ENCODE peak calls at places on chromosomes 5 and 9, in five cellular contexts. L is right atrium auricular region, U is nephron progenitor cell, D is brain microvascular endothelial cell, M is B cell. G is an unnamed sample.

GRCh38 chr5:57627661-57628060 is 145.1 kb upstream of the ACTBL2 start:
- DNase-seq in L (no peak), U (no peak), M (no peak), D (no peak), G (no peak)

GRCh38 chr5:179186092-179186419 is 125.9 kb downstream of the ZNF354C start:
- DNase-seq in D (no peak), M (no peak), L (no peak), U (no peak), G (no peak)

GRCh38 chr9:111484564-111484878 is 338 bp upstream of the ECPAS start:
- DNase-seq in M (no peak), L (no peak), D (no peak), U (no peak), G (no peak)

GRCh38 chr5:92371889-92372235 is 988.7 kb upstream of the ARRDC3 start:
- DNase-seq in U (no peak), M (no peak), L (no peak), D (peak), G (peak)

GRCh38 chr5:115524199-115524598 is 20.4 kb downstream of the FEM1C start:
- DNase-seq in M (no peak), L (no peak), D (no peak), U (no peak), G (no peak)

GRCh38 chr5:17329566-17329965 is 112.1 kb downstream of the BASP1 start:
- DNase-seq in L (no peak), D (no peak), U (no peak), M (no peak), G (no peak)

GRCh38 chr9:127967151-127967809 is 13.5 kb downstream of the EEIG1 start:
- DNase-seq in D (no peak), L (no peak), M (no peak), U (no peak), G (no peak)

GRCh38 chr9:133769511-133770075 is 31.4 kb upstream of the SARDH start:
- DNase-seq in U (no peak), M (no peak), L (no peak), D (no peak), G (no peak)

GRCh38 chr5:89110916-89111646 is 228.1 kb upstream of the MEF2C start:
- DNase-seq in L (no peak), U (no peak), D (no peak), M (no peak), G (no peak)

GRCh38 chr9:13213998-13214397 is 65.5 kb downstream of the MPDZ start:
- DNase-seq in M (no peak), U (no peak), L (no peak), D (no peak), G (no peak)

GRCh38 chr9:13215791-13216554 is 63.5 kb downstream of the MPDZ start:
- DNase-seq in D (no peak), U (no peak), L (no peak), M (no peak), G (no peak)

GRCh38 chr9:13209498-13209897 is 70.0 kb downstream of the MPDZ start:
- DNase-seq in L (no peak), M (no peak), U (no peak), D (no peak), G (no peak)

DNA sequence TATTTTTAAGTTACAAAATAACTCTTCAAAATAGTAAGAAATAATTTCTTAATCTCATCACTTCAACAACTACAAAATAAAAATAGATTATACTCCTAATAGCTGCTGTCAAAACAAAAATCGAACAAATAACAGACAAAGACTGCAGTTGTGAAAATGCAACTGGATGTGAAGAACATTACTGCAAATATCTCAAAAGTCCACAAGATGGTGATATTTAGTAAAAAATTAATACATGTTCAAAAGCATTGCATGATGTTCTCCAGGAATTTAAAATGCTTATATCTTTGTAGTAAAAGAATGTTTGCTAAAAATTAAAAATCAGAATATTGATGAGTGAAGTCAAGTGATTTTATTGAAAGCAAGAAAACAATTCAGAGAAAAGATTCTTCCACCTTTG is 66.2 kb downstream of the MPDZ start:
- DNase-seq in M (no peak), U (no peak), D (no peak), L (no peak), G (peak)
- TF ChIP-seq CTCF in M (no peak), U (no peak), D (peak), L (no peak), G (peak)

GRCh38 chr5:1382248-1382700 is 37.4 kb upstream of the CLPTM1L start:
- DNase-seq in M (peak), D (no peak), L (no peak), U (no peak), G (no peak)

GRCh38 chr5:1380910-1381309 is 36.0 kb upstream of the CLPTM1L start:
- DNase-seq in D (no peak), U (no peak), L (no peak), M (no peak), G (no peak)

GRCh38 chr5:1381370-1382247 is 36.7 kb upstream of the CLPTM1L start:
- DNase-seq in U (no peak), D (no peak), M (peak), L (no peak), G (no peak)

GRCh38 chr5:1378866-1379659 is 34.2 kb upstream of the CLPTM1L start:
- DNase-seq in U (no peak), L (no peak), D (no peak), M (no peak), G (no peak)

GRCh38 chr5:1380011-1380817 is 35.3 kb upstream of the CLPTM1L start:
- DNase-seq in L (no peak), U (peak), D (no peak), M (peak), G (no peak)
- TF ChIP-seq CTCF in L (peak), U (peak), D (peak), M (peak), G (no peak)

GRCh38 chr9:109098221-109098959 is 21.4 kb downstream of the TMEM245 start:
- DNase-seq in M (no peak), L (no peak), U (peak), D (peak), G (peak)
- TF ChIP-seq CTCF in M (no peak), L (no peak), U (peak), D (peak), G (no peak)

GRCh38 chr9:35951736-35952135 is 6.2 kb downstream of the OR2S2 start:
- DNase-seq in M (no peak), L (no peak), D (peak), U (no peak), G (no peak)
- TF ChIP-seq CTCF in M (no peak), L (no peak), D (no peak), U (no peak), G (no peak)

GRCh38 chr5:83714780-83715179 is 5.9 kb downstream of the HAPLN1 start:
- DNase-seq in M (no peak), U (no peak), L (no peak), D (no peak), G (no peak)

GRCh38 chr5:83718936-83719495 is 1.6 kb downstream of the HAPLN1 start:
- DNase-seq in D (no peak), U (no peak), L (no peak), M (no peak), G (no peak)

GRCh38 chr5:83715316-83716060 is 5.2 kb downstream of the HAPLN1 start:
- DNase-seq in L (no peak), U (no peak), D (no peak), M (no peak), G (peak)

GRCh38 chr5:83720805-83721431 is at the start of gene HAPLN1:
- DNase-seq in D (no peak), L (no peak), M (no peak), U (peak), G (no peak)

DNA sequence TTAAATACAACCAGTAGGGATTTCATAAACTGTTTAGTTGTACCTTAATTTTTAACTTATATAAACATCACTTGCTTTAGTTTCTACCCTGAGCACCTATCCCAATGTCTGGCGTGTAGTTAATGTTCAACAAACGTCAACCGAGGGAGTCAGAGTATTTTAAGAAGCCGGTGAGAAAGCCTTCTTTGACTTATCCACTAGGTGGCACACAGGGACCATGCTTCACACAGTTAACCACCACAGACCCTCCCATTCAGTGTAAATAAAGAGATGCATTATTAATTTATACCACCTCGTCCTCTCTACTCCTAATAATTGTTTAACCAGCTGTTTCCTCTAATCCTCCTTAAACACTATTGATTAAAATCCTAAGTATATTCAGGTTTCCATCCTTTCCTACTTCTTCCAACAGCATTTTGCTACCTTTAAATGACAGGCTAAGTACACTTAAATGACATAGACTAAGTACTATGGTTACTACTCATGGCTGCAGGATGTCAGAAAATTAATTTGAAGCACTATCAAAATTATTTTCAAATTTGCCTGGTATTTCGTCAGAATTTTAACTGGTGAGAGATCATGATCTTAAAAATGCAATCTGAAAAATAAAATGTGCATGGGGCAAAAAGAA is 2.3 kb downstream of the HAPLN1 start:
- DNase-seq in U (peak), D (peak), M (no peak), L (no peak), G (peak)
- TF ChIP-seq CTCF in U (peak), D (peak), M (peak), L (peak), G (peak)